ENCODE peak calls at places on chromosomes 6 and 20, in seven cellular contexts. G, X, V, T, O, P and L are unnamed samples.
A peak's percentile ranks its signal among the peaks of the same experiment; 100 is the strongest.

GRCh38 chr20:54078296-54078695 is 7.9 kb upstream of the BCAS1 start:
- DNase-seq in X (no peak), O (no peak), G (no peak), T (no peak), P (no peak), V (no peak), L (no peak)

GRCh38 chr20:47773381-47773786 is 11.9 kb downstream of the SULF2 start:
- DNase-seq in V (no peak), X (no peak), O (no peak), G (no peak), T (no peak), P (no peak), L (no peak)

GRCh38 chr6:15689586-15690450 is 27.0 kb upstream of the DTNBP1 start:
- DNase-seq in P (no peak), V (no peak), O (no peak), X (no peak), T (no peak), G (no peak), L (no peak)

GRCh38 chr6:110689275-110689935 is 125.9 kb downstream of the CDK19 start:
- DNase-seq in T (no peak), X (no peak), G (no peak), V (no peak), P (no peak), O (no peak), L (no peak)

GRCh38 chr6:46637145-46637544 is 15.5 kb downstream of the CYP39A1 start:
- DNase-seq in X (no peak), T (no peak), G (no peak), V (no peak), O (no peak), P (no peak), L (no peak)

GRCh38 chr20:50874758-50875665 is 56.2 kb downstream of the ADNP start:
- DNase-seq in X (no peak), O (no peak), P (no peak), T (no peak), G (no peak), V (no peak), L (no peak)

GRCh38 chr6:14333556-14334305 is 216.2 kb downstream of the CD83 start:
- DNase-seq in X (no peak), P (no peak), T (no peak), G (no peak), O (no peak), V (no peak), L (no peak)

GRCh38 chr6:118864330-118865166 is 29.4 kb upstream of the ASF1A start:
- DNase-seq in V (no peak), G (no peak), O (no peak), T (no peak), X (no peak), P (no peak), L (no peak)

GRCh38 chr6:32666420-32667300 is at the start of gene HLA-DQB1:
- DNase-seq in V (peak; percentile 36), X (peak; percentile 24), P (peak; percentile 42), T (no peak), O (peak; percentile 1), G (no peak), L (peak; percentile 83)

GRCh38 chr6:34146801-34147592 is 1.1 kb upstream of the GRM4 start:
- DNase-seq in P (no peak), X (no peak), G (no peak), T (no peak), V (no peak), O (no peak), L (no peak)

GRCh38 chr6:83057705-83058321 is 7.8 kb downstream of the UBE3D start:
- DNase-seq in T (no peak), P (no peak), G (peak; percentile 5), O (peak; percentile 25), X (peak; percentile 30), V (no peak), L (no peak)

GRCh38 chr20:21125072-21125848 is 622 bp upstream of the KIZ start:
- DNase-seq in G (peak; percentile 32), T (no peak), P (no peak), O (peak; percentile 88), V (no peak), X (peak; percentile 43), L (no peak)

GRCh38 chr6:161226005-161226964 is 47.6 kb downstream of the AGPAT4 start:
- DNase-seq in P (no peak), X (no peak), O (no peak), T (no peak), G (no peak), V (no peak), L (no peak)

GRCh38 chr6:44672838-44673237 is 285.3 kb downstream of the CDC5L start:
- DNase-seq in O (no peak), G (no peak), T (no peak), V (no peak), P (no peak), X (no peak), L (no peak)

GRCh38 chr6:31558631-31559500 is 11.5 kb downstream of the NFKBIL1 start:
- DNase-seq in G (no peak), V (peak; percentile 57), P (no peak), X (no peak), T (no peak), O (no peak), L (peak; percentile 78)

GRCh38 chr20:32387262-32387661 is 29.1 kb downstream of the ASXL1 start:
- DNase-seq in O (no peak), X (no peak), G (no peak), P (no peak), V (peak; percentile 10), T (no peak), L (no peak)

GRCh38 chr6:160005211-160005610 is 36.3 kb downstream of the IGF2R start:
- DNase-seq in V (no peak), P (no peak), X (no peak), O (no peak), G (no peak), T (no peak), L (no peak)

GRCh38 chr20:3203315-3204123 is 963 bp downstream of the DDRGK1 start:
- DNase-seq in V (no peak), T (no peak), X (no peak), O (no peak), P (no peak), G (no peak), L (no peak)

GRCh38 chr6:3990692-3991491 is 88.0 kb downstream of the FAM217A start:
- DNase-seq in X (peak; percentile 83), P (peak; percentile 50), T (peak; percentile 61), V (peak; percentile 53), O (peak; percentile 55), G (peak; percentile 83), L (peak; percentile 19)

GRCh38 chr6:90393232-90393884 is 96.7 kb upstream of the BACH2 start:
- DNase-seq in P (no peak), X (peak; percentile 57), G (no peak), T (no peak), V (peak; percentile 44), O (peak; percentile 12), L (no peak)